ENCODE peak calls at places on chromosome 3, in five cellular contexts. One of them, this sample, is unnamed.
A peak's percentile ranks its signal among the peaks of the same experiment; 100 is the strongest.

GRCh38 chr3:165624761-165625160 is 212.5 kb downstream of the BCHE start:
- DNase-seq in transverse colon: no peak
- DNase-seq in PC-3: peak; percentile 38
- DNase-seq in esophagus squamous epithelium: no peak
- DNase-seq in adrenal gland: no peak
- DNase-seq in this sample: peak; percentile 13

GRCh38 chr3:60948488-60948887 is 302.8 kb downstream of the FHIT start:
- DNase-seq in esophagus squamous epithelium: no peak
- DNase-seq in PC-3: peak; percentile 64
- DNase-seq in transverse colon: no peak
- DNase-seq in adrenal gland: no peak
- DNase-seq in this sample: peak; percentile 6

GRCh38 chr3:184258926-184259325 is 2.4 kb downstream of the CAMK2N2 start:
- DNase-seq in transverse colon: no peak
- DNase-seq in PC-3: no peak
- DNase-seq in adrenal gland: no peak
- DNase-seq in esophagus squamous epithelium: no peak
- DNase-seq in this sample: no peak

GRCh38 chr3:124772081-124772831 is 42.0 kb downstream of the UMPS start:
- DNase-seq in transverse colon: no peak
- DNase-seq in esophagus squamous epithelium: no peak
- DNase-seq in adrenal gland: peak; percentile 96
- DNase-seq in PC-3: no peak
- DNase-seq in this sample: peak; percentile 61

GRCh38 chr3:161557751-161558150 is 61.1 kb downstream of the OTOL1 start:
- DNase-seq in adrenal gland: no peak
- DNase-seq in esophagus squamous epithelium: no peak
- DNase-seq in PC-3: peak; percentile 62
- DNase-seq in transverse colon: no peak
- DNase-seq in this sample: no peak

GRCh38 chr3:49869525-49870126 is at the start of gene CAMKV:
- DNase-seq in transverse colon: no peak
- DNase-seq in adrenal gland: no peak
- DNase-seq in esophagus squamous epithelium: no peak
- DNase-seq in PC-3: no peak
- DNase-seq in this sample: peak; percentile 44

GRCh38 chr3:66396888-66397287 is 103.9 kb downstream of the LRIG1 start:
- DNase-seq in transverse colon: no peak
- DNase-seq in esophagus squamous epithelium: no peak
- DNase-seq in PC-3: no peak
- DNase-seq in adrenal gland: no peak
- DNase-seq in this sample: no peak

GRCh38 chr3:13881536-13882410 is 1.9 kb upstream of the WNT7A start:
- DNase-seq in adrenal gland: peak; percentile 15
- DNase-seq in transverse colon: no peak
- DNase-seq in PC-3: no peak
- DNase-seq in esophagus squamous epithelium: no peak
- DNase-seq in this sample: no peak

GRCh38 chr3:144096016-144096415 is 124.4 kb downstream of the DIPK2A start:
- DNase-seq in PC-3: peak; percentile 51
- DNase-seq in transverse colon: no peak
- DNase-seq in esophagus squamous epithelium: no peak
- DNase-seq in adrenal gland: no peak
- DNase-seq in this sample: no peak

GRCh38 chr3:41176554-41176953 is 22.8 kb upstream of the CTNNB1 start:
- DNase-seq in esophagus squamous epithelium: no peak
- DNase-seq in adrenal gland: no peak
- DNase-seq in PC-3: no peak
- DNase-seq in transverse colon: no peak
- DNase-seq in this sample: peak; percentile 38

GRCh38 chr3:150384517-150385212 is 23.4 kb upstream of the TSC22D2 start:
- DNase-seq in esophagus squamous epithelium: no peak
- DNase-seq in PC-3: no peak
- DNase-seq in adrenal gland: peak; percentile 65
- DNase-seq in transverse colon: peak; percentile 40
- DNase-seq in this sample: peak; percentile 55

GRCh38 chr3:77319711-77320110 is 279.8 kb downstream of the ROBO2 start:
- DNase-seq in esophagus squamous epithelium: no peak
- DNase-seq in adrenal gland: no peak
- DNase-seq in PC-3: peak; percentile 33
- DNase-seq in transverse colon: no peak
- DNase-seq in this sample: peak; percentile 1

GRCh38 chr3:38168988-38169363 is 3.6 kb downstream of the OXSR1 start:
- DNase-seq in transverse colon: no peak
- DNase-seq in PC-3: peak; percentile 69
- DNase-seq in esophagus squamous epithelium: no peak
- DNase-seq in adrenal gland: no peak
- DNase-seq in this sample: no peak

GRCh38 chr3:132209860-132210259 is 107.3 kb upstream of the ACP3 start:
- DNase-seq in PC-3: no peak
- DNase-seq in transverse colon: no peak
- DNase-seq in adrenal gland: no peak
- DNase-seq in esophagus squamous epithelium: no peak
- DNase-seq in this sample: no peak

GRCh38 chr3:25508433-25508832 is 80.4 kb downstream of the RARB start:
- DNase-seq in adrenal gland: no peak
- DNase-seq in PC-3: no peak
- DNase-seq in transverse colon: no peak
- DNase-seq in esophagus squamous epithelium: no peak
- DNase-seq in this sample: no peak

GRCh38 chr3:148727242-148727641 is 29.5 kb downstream of the AGTR1 start:
- DNase-seq in transverse colon: peak; percentile 18
- DNase-seq in adrenal gland: peak; percentile 81
- DNase-seq in PC-3: peak; percentile 34
- DNase-seq in esophagus squamous epithelium: no peak
- DNase-seq in this sample: peak; percentile 23

GRCh38 chr3:63800097-63800496 is 19.0 kb upstream of the C3orf49 start:
- DNase-seq in esophagus squamous epithelium: no peak
- DNase-seq in transverse colon: no peak
- DNase-seq in PC-3: no peak
- DNase-seq in adrenal gland: no peak
- DNase-seq in this sample: no peak

GRCh38 chr3:63046580-63046979 is 171.4 kb upstream of the CADPS start:
- DNase-seq in adrenal gland: no peak
- DNase-seq in PC-3: no peak
- DNase-seq in transverse colon: peak; percentile 27
- DNase-seq in esophagus squamous epithelium: no peak
- DNase-seq in this sample: no peak

GRCh38 chr3:128486692-128487537 is 6.1 kb downstream of the GATA2 start:
- DNase-seq in PC-3: peak; percentile 33
- DNase-seq in esophagus squamous epithelium: no peak
- DNase-seq in transverse colon: no peak
- DNase-seq in adrenal gland: no peak
- DNase-seq in this sample: peak; percentile 63

GRCh38 chr3:43214616-43215015 is 71.7 kb upstream of the SNRK start:
- DNase-seq in adrenal gland: no peak
- DNase-seq in transverse colon: no peak
- DNase-seq in PC-3: peak; percentile 91
- DNase-seq in esophagus squamous epithelium: no peak
- DNase-seq in this sample: no peak

GRCh38 chr3:53162672-53163458 is 1.9 kb downstream of the PRKCD start:
- DNase-seq in adrenal gland: no peak
- DNase-seq in PC-3: peak; percentile 17
- DNase-seq in esophagus squamous epithelium: peak; percentile 36
- DNase-seq in transverse colon: peak; percentile 70
- DNase-seq in this sample: no peak

GRCh38 chr3:86047329-86047625 is 943.7 kb downstream of the VGLL3 start:
- DNase-seq in adrenal gland: no peak
- DNase-seq in PC-3: no peak
- DNase-seq in transverse colon: no peak
- DNase-seq in esophagus squamous epithelium: no peak
- DNase-seq in this sample: no peak

GRCh38 chr3:118666-119065 is 77.9 kb upstream of the CHL1 start:
- DNase-seq in transverse colon: no peak
- DNase-seq in esophagus squamous epithelium: no peak
- DNase-seq in adrenal gland: no peak
- DNase-seq in PC-3: no peak
- DNase-seq in this sample: no peak

GRCh38 chr3:4687167-4687566 is 194.0 kb downstream of the ITPR1 start:
- DNase-seq in PC-3: peak; percentile 6
- DNase-seq in adrenal gland: no peak
- DNase-seq in transverse colon: no peak
- DNase-seq in esophagus squamous epithelium: no peak
- DNase-seq in this sample: no peak

GRCh38 chr3:191350389-191351090 is 20.2 kb upstream of the UTS2B start:
- DNase-seq in transverse colon: no peak
- DNase-seq in adrenal gland: no peak
- DNase-seq in PC-3: peak; percentile 86
- DNase-seq in esophagus squamous epithelium: no peak
- DNase-seq in this sample: peak; percentile 60
- H3K27ac ChIP-seq in transverse colon: peak overlapping the region; percentile 37
- H3K27ac ChIP-seq in adrenal gland: no peak overlapping the region
- H3K27ac ChIP-seq in PC-3: peak overlapping the region; percentile 46
- H3K27ac ChIP-seq in esophagus squamous epithelium: peak overlapping the region; percentile 72
- H3K27ac ChIP-seq in this sample: peak overlapping the region; percentile 54

GRCh38 chr3:195035345-195036202 is 235.4 kb downstream of the XXYLT1 start:
- DNase-seq in adrenal gland: peak; percentile 20
- DNase-seq in transverse colon: no peak
- DNase-seq in esophagus squamous epithelium: no peak
- DNase-seq in PC-3: no peak
- DNase-seq in this sample: no peak
- H3K4me1 ChIP-seq in adrenal gland: no peaks in the 10 kb centered on the region
- H3K4me1 ChIP-seq in transverse colon: no peaks in the 10 kb centered on the region
- H3K4me1 ChIP-seq in esophagus squamous epithelium: peaks cover 26% of the 10 kb centered on the region
- H3K4me1 ChIP-seq in PC-3: peaks cover 40% of the 10 kb centered on the region
- H3K4me1 ChIP-seq in this sample: peaks cover 15% of the 10 kb centered on the region

DNA sequence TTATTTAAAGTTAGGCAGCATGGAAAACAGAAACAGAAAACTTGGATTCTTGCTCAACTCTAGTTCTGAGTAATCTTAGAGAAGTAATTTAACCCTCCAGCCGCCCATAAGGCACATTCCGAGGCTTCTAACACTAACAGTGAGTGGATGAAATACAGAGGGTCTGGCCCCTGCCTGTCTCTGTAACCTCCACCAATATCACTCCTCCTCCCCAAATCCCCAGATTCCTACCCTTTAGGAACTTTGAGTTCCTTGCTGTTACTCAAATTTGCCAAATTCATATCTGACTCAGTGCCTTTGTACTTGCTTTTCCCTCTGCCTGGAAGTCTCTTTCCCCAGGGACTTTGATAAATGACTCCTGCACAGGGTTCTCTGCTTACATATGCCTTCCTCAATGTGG is 112.5 kb upstream of the TGFBR2 start:
- DNase-seq in esophagus squamous epithelium: no peak
- DNase-seq in transverse colon: no peak
- DNase-seq in adrenal gland: no peak
- DNase-seq in PC-3: no peak
- DNase-seq in this sample: peak; percentile 89
- H3K27ac ChIP-seq in esophagus squamous epithelium: peak overlapping the region; percentile 82
- H3K27ac ChIP-seq in transverse colon: peak overlapping the region; percentile 82
- H3K27ac ChIP-seq in adrenal gland: peak overlapping the region; percentile 37
- H3K27ac ChIP-seq in PC-3: no peak overlapping the region
- H3K27ac ChIP-seq in this sample: no peak overlapping the region

GRCh38 chr3:193805448-193805847 is 212.4 kb downstream of the OPA1 start:
- DNase-seq in PC-3: peak; percentile 99
- DNase-seq in transverse colon: peak; percentile 42
- DNase-seq in esophagus squamous epithelium: no peak
- DNase-seq in adrenal gland: peak; percentile 83
- DNase-seq in this sample: peak; percentile 46

GRCh38 chr3:193800138-193801043 is 207.4 kb downstream of the OPA1 start:
- DNase-seq in PC-3: no peak
- DNase-seq in transverse colon: no peak
- DNase-seq in esophagus squamous epithelium: no peak
- DNase-seq in adrenal gland: no peak
- DNase-seq in this sample: no peak

GRCh38 chr3:193808317-193808716 is 215.3 kb downstream of the OPA1 start:
- DNase-seq in transverse colon: no peak
- DNase-seq in esophagus squamous epithelium: no peak
- DNase-seq in adrenal gland: no peak
- DNase-seq in PC-3: no peak
- DNase-seq in this sample: no peak

GRCh38 chr3:193801094-193801493 is 208.1 kb downstream of the OPA1 start:
- DNase-seq in transverse colon: no peak
- DNase-seq in adrenal gland: no peak
- DNase-seq in PC-3: no peak
- DNase-seq in esophagus squamous epithelium: no peak
- DNase-seq in this sample: no peak

GRCh38 chr3:193803288-193803687 is 210.3 kb downstream of the OPA1 start:
- DNase-seq in esophagus squamous epithelium: no peak
- DNase-seq in adrenal gland: no peak
- DNase-seq in transverse colon: peak; percentile 73
- DNase-seq in PC-3: no peak
- DNase-seq in this sample: no peak
- H3K4me1 ChIP-seq in esophagus squamous epithelium: no peaks in the 10 kb centered on the region
- H3K4me1 ChIP-seq in adrenal gland: no peaks in the 10 kb centered on the region
- H3K4me1 ChIP-seq in transverse colon: no peaks in the 10 kb centered on the region
- H3K4me1 ChIP-seq in PC-3: peaks cover 10% of the 10 kb centered on the region
- H3K4me1 ChIP-seq in this sample: no peaks in the 10 kb centered on the region

GRCh38 chr3:87196879-87197278 is 30.2 kb upstream of the CHMP2B start:
- DNase-seq in esophagus squamous epithelium: no peak
- DNase-seq in adrenal gland: no peak
- DNase-seq in PC-3: peak; percentile 94
- DNase-seq in transverse colon: peak; percentile 9
- DNase-seq in this sample: no peak
- H3K27ac ChIP-seq in esophagus squamous epithelium: no peak overlapping the region
- H3K27ac ChIP-seq in adrenal gland: no peak overlapping the region
- H3K27ac ChIP-seq in PC-3: peak overlapping the region; percentile 73
- H3K27ac ChIP-seq in transverse colon: peak overlapping the region; percentile 45
- H3K27ac ChIP-seq in this sample: no peak overlapping the region

DNA sequence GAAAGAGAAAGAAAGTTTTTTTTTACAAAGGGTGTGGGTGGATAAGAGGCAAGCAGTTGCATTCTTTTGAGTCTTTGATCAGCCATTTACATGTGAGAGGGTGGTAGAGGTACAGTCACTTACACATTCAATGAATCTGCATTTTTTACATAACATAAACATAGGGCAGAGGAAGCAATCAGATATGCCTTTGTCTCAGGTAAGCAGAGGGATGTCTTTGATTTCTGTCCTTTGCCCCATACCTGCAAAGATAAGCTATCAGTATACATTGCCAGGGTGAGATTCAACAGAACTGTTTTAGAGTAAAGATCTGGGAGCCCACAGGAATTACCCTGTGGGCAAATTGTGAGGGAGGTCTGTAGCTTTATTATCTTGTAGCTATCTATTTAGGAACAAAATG is 5.4 kb upstream of the PPP1R2 start:
- DNase-seq in PC-3: no peak
- DNase-seq in adrenal gland: no peak
- DNase-seq in transverse colon: no peak
- DNase-seq in esophagus squamous epithelium: no peak
- DNase-seq in this sample: no peak
- H3K4me1 ChIP-seq in PC-3: peaks cover 14% of the 10 kb centered on the region
- H3K4me1 ChIP-seq in adrenal gland: peaks cover 16% of the 10 kb centered on the region
- H3K4me1 ChIP-seq in transverse colon: peaks cover 17% of the 10 kb centered on the region
- H3K4me1 ChIP-seq in esophagus squamous epithelium: peaks cover 27% of the 10 kb centered on the region
- H3K4me1 ChIP-seq in this sample: peaks cover 2% of the 10 kb centered on the region

This sample was measured in cardiac muscle cell.